ENCODE peak calls at places on chromosome 3, in five cellular contexts. J, N, O, A and T are unnamed samples. For H3K9me3, the result is how much of the 10 kb centered on the place peaks cover.

GRCh38 chr3:13282986-13283876 is 136.9 kb downstream of the NUP210 start:
- DNase-seq in J (no peak), N (no peak), O (peak), A (peak), T (no peak)

GRCh38 chr3:16884748-16885587 is at the start of gene PLCL2:
- DNase-seq in J (peak), N (no peak), O (peak), A (peak), T (peak)

GRCh38 chr3:56985460-56986327 is 74.8 kb upstream of the SPATA12 start:
- DNase-seq in J (no peak), N (no peak), O (no peak), A (peak), T (no peak)

GRCh38 chr3:27714692-27715453 is 7.2 kb downstream of the EOMES start:
- DNase-seq in J (peak), N (no peak), O (peak), A (no peak), T (no peak)

GRCh38 chr3:46378426-46378942 is 7.7 kb downstream of the CCR5 start:
- DNase-seq in J (peak), N (peak), O (peak), A (peak), T (peak)

GRCh38 chr3:56955551-56956131 is 104.8 kb upstream of the SPATA12 start:
- DNase-seq in J (no peak), N (no peak), O (no peak), A (no peak), T (no peak)

GRCh38 chr3:116473602-116474001 is 28.3 kb upstream of the LSAMP start:
- DNase-seq in J (no peak), N (no peak), O (no peak), A (no peak), T (no peak)

GRCh38 chr3:144036498-144036897 is 64.9 kb downstream of the DIPK2A start:
- DNase-seq in J (no peak), N (no peak), O (no peak), A (no peak), T (no peak)

GRCh38 chr3:52998781-52999509 is 46.9 kb downstream of the SFMBT1 start:
- DNase-seq in J (no peak), N (peak), O (no peak), A (no peak), T (no peak)

GRCh38 chr3:159814161-159814560 is 174.5 kb upstream of the IL12A start:
- DNase-seq in J (no peak), N (no peak), O (peak), A (no peak), T (no peak)

GRCh38 chr3:121692010-121692699 is 31.5 kb upstream of the HCLS1 start:
- DNase-seq in J (no peak), N (no peak), O (no peak), A (no peak), T (no peak)

GRCh38 chr3:102394517-102394916 is 40.3 kb upstream of the ZPLD1 start:
- DNase-seq in J (no peak), N (no peak), O (peak), A (no peak), T (no peak)

GRCh38 chr3:63910873-63911272 is 1.3 kb downstream of the SCAANT1 start:
- DNase-seq in J (no peak), N (no peak), O (no peak), A (no peak), T (no peak)

GRCh38 chr3:151282921-151283320 is 4.6 kb upstream of the P2RY14 start:
- DNase-seq in J (no peak), N (no peak), O (peak), A (peak), T (no peak)

GRCh38 chr3:44130249-44130648 is 111.4 kb upstream of the TOPAZ1 start:
- DNase-seq in J (no peak), N (no peak), O (no peak), A (no peak), T (no peak)

GRCh38 chr3:158771982-158772381 is 29.9 kb upstream of the MFSD1 start:
- DNase-seq in J (no peak), N (no peak), O (peak), A (no peak), T (no peak)
- H3K27ac ChIP-seq in J (no peak), N (no peak), O (peak), A (no peak), T (no peak)

DNA sequence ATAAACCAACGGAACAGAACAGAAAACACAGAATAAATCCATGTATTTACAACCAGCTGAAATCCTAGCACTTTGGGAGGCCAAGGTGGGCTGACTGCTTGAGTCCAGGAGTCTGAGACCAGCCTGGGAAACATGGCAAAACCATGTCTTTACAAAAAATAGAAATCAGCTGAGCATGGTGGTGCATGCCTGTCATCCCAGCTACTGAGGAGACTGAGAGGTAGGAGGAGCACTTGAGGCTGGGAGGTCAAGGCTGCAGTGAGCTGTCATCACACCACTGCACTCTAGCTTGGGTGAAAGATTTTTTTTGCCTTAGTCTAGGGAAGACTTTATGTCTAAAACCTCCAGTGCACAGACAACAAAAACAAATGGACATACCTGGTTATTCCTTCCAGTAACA is 120.7 kb downstream of the STT3B start:
- DNase-seq in J (no peak), N (no peak), O (no peak), A (no peak), T (no peak)
- H3K9me3 ChIP-seq in J (half or more), N (under half), O (under half), A (under half), T (half or more)

DNA sequence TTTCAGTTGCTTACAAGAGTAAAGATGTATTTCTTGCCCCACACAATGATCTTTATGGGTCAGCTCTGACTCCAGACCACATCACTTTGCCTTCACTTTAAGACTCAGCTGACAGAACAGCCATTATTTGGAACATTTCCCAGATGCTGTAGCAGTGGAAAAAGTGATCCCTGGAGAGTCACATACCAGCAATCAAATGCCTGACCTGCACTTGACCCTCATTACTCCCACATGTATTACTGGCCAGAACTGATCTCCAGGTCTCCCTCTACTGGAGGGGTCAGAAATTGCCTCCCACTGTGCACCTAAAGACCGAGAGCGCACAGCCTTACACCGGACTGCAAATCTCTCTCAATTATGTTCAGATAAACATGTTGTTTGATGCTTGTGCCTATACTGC is 88.6 kb upstream of the ZNF385D start:
- DNase-seq in J (no peak), N (no peak), O (peak), A (no peak), T (no peak)
- TF ChIP-seq CTCF in J (no peak), N (no peak), O (peak), A (peak), T (no peak)

GRCh38 chr3:88137836-88138235 is 11.9 kb upstream of the C3orf38 start:
- DNase-seq in J (no peak), N (no peak), O (no peak), A (no peak), T (no peak)

GRCh38 chr3:88132894-88133293 is 16.9 kb upstream of the C3orf38 start:
- DNase-seq in J (no peak), N (no peak), O (no peak), A (no peak), T (no peak)

GRCh38 chr3:88131695-88132094 is 18.1 kb upstream of the C3orf38 start:
- DNase-seq in J (no peak), N (no peak), O (no peak), A (no peak), T (no peak)

DNA sequence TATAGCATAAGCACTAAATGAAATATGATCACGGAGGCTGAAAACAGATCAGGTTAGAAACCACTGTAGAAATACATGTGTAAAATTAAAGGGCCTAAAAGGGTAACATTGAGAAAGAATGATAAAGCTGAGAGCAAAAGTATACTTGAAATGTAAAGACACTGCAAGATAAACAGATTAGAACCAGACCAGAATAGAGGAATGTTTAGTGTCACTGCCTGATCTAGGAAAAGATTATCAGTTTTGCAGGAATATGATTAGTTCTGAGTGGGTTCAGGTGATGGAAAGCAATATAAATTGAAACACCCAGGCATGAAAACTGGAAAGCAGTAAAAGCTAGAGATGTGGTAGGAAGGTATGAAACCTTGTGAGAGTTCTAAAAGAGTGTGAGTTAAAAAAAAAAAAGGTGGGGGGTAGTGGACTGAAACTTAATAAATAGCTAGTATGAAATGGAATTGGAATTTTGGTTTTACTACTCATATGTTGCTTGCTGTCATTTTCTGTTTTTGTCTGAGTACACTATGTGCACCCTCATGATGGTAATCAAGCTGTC is 16.0 kb upstream of the C3orf38 start:
- DNase-seq in J (no peak), N (no peak), O (no peak), A (no peak), T (no peak)
- H3K27ac ChIP-seq in J (no peak), N (no peak), O (no peak), A (peak), T (no peak)

DNA sequence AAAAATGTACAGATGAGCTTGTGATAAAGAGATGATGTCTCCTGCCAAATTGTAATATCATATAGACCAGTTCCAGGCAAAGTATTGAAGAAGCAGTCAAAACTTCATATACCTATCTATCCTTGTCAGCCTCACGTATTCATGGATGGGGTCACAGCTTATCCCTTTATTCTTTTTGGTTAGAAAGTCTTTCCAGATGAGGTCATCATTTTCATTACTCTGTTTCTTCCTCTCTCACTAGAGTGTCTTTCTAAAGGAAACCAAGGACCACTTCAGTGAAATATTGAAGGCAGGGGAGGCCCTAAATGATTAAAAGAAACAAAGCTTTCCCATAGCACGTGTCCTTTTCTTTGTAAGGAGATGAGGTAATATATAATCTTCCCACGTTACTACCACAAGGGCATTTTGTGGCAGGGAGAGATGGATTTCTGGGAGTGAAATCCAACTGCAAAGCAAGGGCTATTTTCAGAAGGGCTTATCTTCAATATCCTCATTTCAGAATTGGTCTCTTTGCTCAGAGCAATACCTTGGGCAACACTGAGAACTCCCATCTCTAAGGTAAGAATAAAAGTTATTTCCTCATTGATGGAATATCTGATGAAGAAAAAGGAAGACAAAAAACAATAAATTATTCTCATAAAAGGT is 260.2 kb downstream of the TIGIT start:
- DNase-seq in J (no peak), N (no peak), O (no peak), A (no peak), T (no peak)
- H3K9me3 ChIP-seq in J (under half), N (under half), O (under half), A (under half), T (under half)

GRCh38 chr3:148723591-148723990 is 25.9 kb downstream of the AGTR1 start:
- DNase-seq in J (no peak), N (no peak), O (peak), A (no peak), T (no peak)
- TF ChIP-seq CTCF in J (no peak), N (no peak), O (no peak), A (no peak), T (no peak)

GRCh38 chr3:39784922-39785321 is 24.5 kb upstream of the MYRIP start:
- DNase-seq in J (no peak), N (no peak), O (no peak), A (no peak), T (no peak)
- H3K27ac ChIP-seq in J (no peak), N (no peak), O (no peak), A (no peak), T (no peak)